ENCODE peak calls at places on chromosomes 16 and 17, in five cellular contexts. One of them, this sample, is unnamed. For H3K4me1, the result is how much of the 10 kb centered on the place peaks cover.

GRCh38 chr17:68981288-68981687 is 26.1 kb upstream of the ABCA8 start:
- DNase-seq in IMR-90: peak
- DNase-seq in A549: no peak
- DNase-seq in prostate gland: no peak
- DNase-seq in HCT116: no peak
- DNase-seq in this sample: no peak

GRCh38 chr17:75604034-75604695 is 16.6 kb downstream of the MYO15B start:
- DNase-seq in IMR-90: no peak
- DNase-seq in A549: no peak
- DNase-seq in prostate gland: no peak
- DNase-seq in HCT116: no peak
- DNase-seq in this sample: no peak

GRCh38 chr17:57559226-57559625 is 185.9 kb downstream of the CCDC182 start:
- DNase-seq in IMR-90: no peak
- DNase-seq in A549: no peak
- DNase-seq in prostate gland: no peak
- DNase-seq in HCT116: no peak
- DNase-seq in this sample: no peak

GRCh38 chr17:81027038-81027437 is 7.9 kb upstream of the BAIAP2 start:
- DNase-seq in IMR-90: no peak
- DNase-seq in A549: no peak
- DNase-seq in prostate gland: no peak
- DNase-seq in HCT116: no peak
- DNase-seq in this sample: no peak

GRCh38 chr17:47987240-47987835 is 16.4 kb downstream of the CDK5RAP3 start:
- DNase-seq in IMR-90: no peak
- DNase-seq in A549: no peak
- DNase-seq in prostate gland: peak
- DNase-seq in HCT116: no peak
- DNase-seq in this sample: no peak

GRCh38 chr17:77854083-77854758 is 104.3 kb upstream of the TNRC6C start:
- DNase-seq in IMR-90: no peak
- DNase-seq in A549: no peak
- DNase-seq in prostate gland: no peak
- DNase-seq in HCT116: no peak
- DNase-seq in this sample: no peak

GRCh38 chr17:66724581-66725341 is 110.2 kb upstream of the CACNG5 start:
- DNase-seq in IMR-90: peak
- DNase-seq in A549: no peak
- DNase-seq in prostate gland: peak
- DNase-seq in HCT116: no peak
- DNase-seq in this sample: no peak

GRCh38 chr16:87834668-87835473 is 34.4 kb downstream of the SLC7A5 start:
- DNase-seq in IMR-90: peak
- DNase-seq in A549: no peak
- DNase-seq in prostate gland: no peak
- DNase-seq in HCT116: no peak
- DNase-seq in this sample: no peak

GRCh38 chr17:32746698-32747097 is 130.2 kb downstream of the MYO1D start:
- DNase-seq in IMR-90: peak
- DNase-seq in A549: no peak
- DNase-seq in prostate gland: no peak
- DNase-seq in HCT116: no peak
- DNase-seq in this sample: peak

GRCh38 chr17:4174556-4174955 is 31.6 kb downstream of the CYB5D2 start:
- DNase-seq in IMR-90: no peak
- DNase-seq in A549: no peak
- DNase-seq in prostate gland: no peak
- DNase-seq in HCT116: no peak
- DNase-seq in this sample: no peak

GRCh38 chr16:74461826-74462225 is 40.5 kb upstream of the CLEC18B start:
- DNase-seq in IMR-90: no peak
- DNase-seq in A549: no peak
- DNase-seq in prostate gland: no peak
- DNase-seq in HCT116: no peak
- DNase-seq in this sample: no peak

GRCh38 chr17:42754782-42755181 is 6.2 kb upstream of the RAMP2 start:
- DNase-seq in IMR-90: peak
- DNase-seq in A549: no peak
- DNase-seq in prostate gland: no peak
- DNase-seq in HCT116: no peak
- DNase-seq in this sample: no peak

GRCh38 chr17:71792966-71793365 is 327.9 kb upstream of the SOX9 start:
- DNase-seq in IMR-90: peak
- DNase-seq in A549: no peak
- DNase-seq in prostate gland: no peak
- DNase-seq in HCT116: no peak
- DNase-seq in this sample: peak

GRCh38 chr16:87538594-87538993 is 45.8 kb upstream of the ZCCHC14 start:
- DNase-seq in IMR-90: peak
- DNase-seq in A549: no peak
- DNase-seq in prostate gland: no peak
- DNase-seq in HCT116: no peak
- DNase-seq in this sample: no peak

GRCh38 chr17:38706625-38707298 is 1.7 kb downstream of the MLLT6 start:
- DNase-seq in IMR-90: no peak
- DNase-seq in A549: no peak
- DNase-seq in prostate gland: no peak
- DNase-seq in HCT116: no peak
- DNase-seq in this sample: no peak

GRCh38 chr17:45677770-45678169 is 106.3 kb upstream of the CRHR1 start:
- DNase-seq in IMR-90: peak
- DNase-seq in A549: no peak
- DNase-seq in prostate gland: no peak
- DNase-seq in HCT116: no peak
- DNase-seq in this sample: peak

GRCh38 chr17:33266116-33266515 is 27.0 kb downstream of the ASIC2 start:
- DNase-seq in IMR-90: peak
- DNase-seq in A549: no peak
- DNase-seq in prostate gland: no peak
- DNase-seq in HCT116: no peak
- DNase-seq in this sample: no peak

GRCh38 chr16:19884021-19884485 is 595 bp downstream of the GPRC5B start:
- DNase-seq in IMR-90: no peak
- DNase-seq in A549: no peak
- DNase-seq in prostate gland: no peak
- DNase-seq in HCT116: no peak
- DNase-seq in this sample: no peak

GRCh38 chr16:87419971-87420370 is 27.8 kb downstream of the MAP1LC3B start:
- DNase-seq in IMR-90: no peak
- DNase-seq in A549: no peak
- DNase-seq in prostate gland: no peak
- DNase-seq in HCT116: no peak
- DNase-seq in this sample: no peak

GRCh38 chr17:49260922-49261291 is 30.3 kb upstream of the PHOSPHO1 start:
- DNase-seq in IMR-90: no peak
- DNase-seq in A549: no peak
- DNase-seq in prostate gland: no peak
- DNase-seq in HCT116: no peak
- DNase-seq in this sample: no peak

GRCh38 chr17:70327723-70328122 is 158.4 kb downstream of the KCNJ2 start:
- DNase-seq in IMR-90: no peak
- DNase-seq in A549: no peak
- DNase-seq in prostate gland: no peak
- DNase-seq in HCT116: no peak
- DNase-seq in this sample: no peak

GRCh38 chr16:3950343-3951193 is 70.1 kb upstream of the CREBBP start:
- DNase-seq in IMR-90: peak
- DNase-seq in A549: no peak
- DNase-seq in prostate gland: peak
- DNase-seq in HCT116: no peak
- DNase-seq in this sample: peak

GRCh38 chr16:25838724-25839186 is 147.0 kb downstream of the HS3ST4 start:
- DNase-seq in IMR-90: peak
- DNase-seq in A549: peak
- DNase-seq in prostate gland: peak
- DNase-seq in HCT116: peak
- DNase-seq in this sample: peak

GRCh38 chr17:67606896-67607604 is 110.7 kb upstream of the NOL11 start:
- DNase-seq in IMR-90: no peak
- DNase-seq in A549: no peak
- DNase-seq in prostate gland: no peak
- DNase-seq in HCT116: no peak
- DNase-seq in this sample: no peak

GRCh38 chr17:36459601-36460000 is 26.9 kb upstream of the ZNHIT3 start:
- DNase-seq in IMR-90: no peak
- DNase-seq in A549: no peak
- DNase-seq in prostate gland: no peak
- DNase-seq in HCT116: no peak
- DNase-seq in this sample: no peak

GRCh38 chr17:19433727-19434340 is 22.8 kb downstream of the RNF112 start:
- DNase-seq in IMR-90: no peak
- DNase-seq in A549: no peak
- DNase-seq in prostate gland: no peak
- DNase-seq in HCT116: no peak
- DNase-seq in this sample: no peak

GRCh38 chr17:32264823-32265191 is 825 bp upstream of the RHBDL3 start:
- DNase-seq in IMR-90: no peak
- DNase-seq in A549: no peak
- DNase-seq in prostate gland: no peak
- DNase-seq in HCT116: no peak
- DNase-seq in this sample: no peak

GRCh38 chr17:61551255-61551742 is 39.7 kb downstream of the NACA2 start:
- DNase-seq in IMR-90: peak
- DNase-seq in A549: peak
- DNase-seq in prostate gland: no peak
- DNase-seq in HCT116: peak
- DNase-seq in this sample: no peak

GRCh38 chr16:87241135-87241771 is 75.9 kb downstream of the C16orf95 start:
- DNase-seq in IMR-90: no peak
- DNase-seq in A549: no peak
- DNase-seq in prostate gland: no peak
- DNase-seq in HCT116: no peak
- DNase-seq in this sample: no peak

GRCh38 chr16:12229759-12230594 is 253.4 kb downstream of the SNX29 start:
- DNase-seq in IMR-90: peak
- DNase-seq in A549: no peak
- DNase-seq in prostate gland: no peak
- DNase-seq in HCT116: no peak
- DNase-seq in this sample: peak

DNA sequence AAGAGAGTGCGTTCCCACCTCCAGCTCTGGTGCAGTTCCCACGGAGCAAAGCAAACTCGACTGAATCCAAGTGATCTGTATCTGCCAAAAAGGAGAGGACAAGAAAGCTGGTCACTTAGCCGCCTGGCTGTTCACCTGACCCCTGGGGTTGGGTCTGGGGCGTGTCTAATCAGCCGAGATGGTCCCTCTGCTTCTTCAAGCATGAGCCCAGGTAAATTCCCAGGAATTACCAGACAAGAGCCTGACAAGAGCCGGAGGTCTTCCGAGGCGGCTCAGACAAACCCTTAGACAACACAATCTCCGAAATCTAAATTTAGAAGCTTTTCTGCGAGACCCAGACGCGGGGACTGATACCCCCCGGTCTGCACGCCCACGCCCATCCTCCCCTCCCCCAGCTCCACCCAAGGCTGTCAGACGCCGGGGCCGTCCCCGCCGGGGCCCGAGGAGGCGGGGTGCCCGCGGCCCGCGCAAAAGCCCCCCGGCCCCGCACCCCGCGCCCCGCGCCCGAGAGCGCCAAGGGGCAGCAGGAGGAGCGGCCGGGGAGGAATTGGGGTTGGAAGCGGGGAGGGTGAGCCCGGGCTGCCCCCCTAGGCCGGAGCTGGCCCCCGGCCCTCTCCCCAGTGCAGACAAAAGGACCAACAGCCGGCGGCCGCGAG is 661 bp downstream of the ZNF821 start:
- DNase-seq in IMR-90: peak
- DNase-seq in A549: no peak
- DNase-seq in prostate gland: peak
- DNase-seq in HCT116: no peak
- DNase-seq in this sample: peak
- TF ChIP-seq CTCF in IMR-90: peak
- TF ChIP-seq CTCF in A549: no peak
- TF ChIP-seq CTCF in prostate gland: no peak
- TF ChIP-seq CTCF in HCT116: no peak
- TF ChIP-seq CTCF in this sample: no peak

GRCh38 chr17:50317121-50317520 is 28.8 kb upstream of the XYLT2 start:
- DNase-seq in IMR-90: no peak
- DNase-seq in A549: no peak
- DNase-seq in prostate gland: no peak
- DNase-seq in HCT116: no peak
- DNase-seq in this sample: no peak
- H3K4me1 ChIP-seq in IMR-90: under half
- H3K4me1 ChIP-seq in A549: under half
- H3K4me1 ChIP-seq in prostate gland: under half
- H3K4me1 ChIP-seq in HCT116: under half
- H3K4me1 ChIP-seq in this sample: under half

DNA sequence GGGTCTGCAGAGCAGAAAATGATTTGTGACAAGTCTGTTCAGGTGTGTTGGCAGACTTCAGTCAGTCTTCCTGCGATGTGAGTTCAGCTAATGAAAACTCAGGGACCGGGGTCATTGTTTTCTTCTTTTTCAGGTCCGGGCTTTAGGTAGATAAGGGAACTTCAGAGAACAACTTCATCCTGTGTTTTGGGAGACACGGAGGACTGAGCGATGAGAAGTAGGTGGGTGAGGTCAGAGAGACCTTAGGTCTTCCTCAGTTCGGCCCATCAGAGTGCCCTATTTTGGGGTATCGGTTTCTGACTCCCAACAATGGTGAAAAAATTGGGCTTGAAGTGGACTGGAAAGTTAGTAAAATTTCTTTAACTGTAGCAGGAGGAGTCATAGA is 88.9 kb upstream of the ATF7IP2 start:
- DNase-seq in IMR-90: no peak
- DNase-seq in A549: no peak
- DNase-seq in prostate gland: no peak
- DNase-seq in HCT116: no peak
- DNase-seq in this sample: no peak
- H3K27ac ChIP-seq in IMR-90: no peak
- H3K27ac ChIP-seq in A549: no peak
- H3K27ac ChIP-seq in prostate gland: no peak
- H3K27ac ChIP-seq in HCT116: no peak
- H3K27ac ChIP-seq in this sample: no peak

DNA sequence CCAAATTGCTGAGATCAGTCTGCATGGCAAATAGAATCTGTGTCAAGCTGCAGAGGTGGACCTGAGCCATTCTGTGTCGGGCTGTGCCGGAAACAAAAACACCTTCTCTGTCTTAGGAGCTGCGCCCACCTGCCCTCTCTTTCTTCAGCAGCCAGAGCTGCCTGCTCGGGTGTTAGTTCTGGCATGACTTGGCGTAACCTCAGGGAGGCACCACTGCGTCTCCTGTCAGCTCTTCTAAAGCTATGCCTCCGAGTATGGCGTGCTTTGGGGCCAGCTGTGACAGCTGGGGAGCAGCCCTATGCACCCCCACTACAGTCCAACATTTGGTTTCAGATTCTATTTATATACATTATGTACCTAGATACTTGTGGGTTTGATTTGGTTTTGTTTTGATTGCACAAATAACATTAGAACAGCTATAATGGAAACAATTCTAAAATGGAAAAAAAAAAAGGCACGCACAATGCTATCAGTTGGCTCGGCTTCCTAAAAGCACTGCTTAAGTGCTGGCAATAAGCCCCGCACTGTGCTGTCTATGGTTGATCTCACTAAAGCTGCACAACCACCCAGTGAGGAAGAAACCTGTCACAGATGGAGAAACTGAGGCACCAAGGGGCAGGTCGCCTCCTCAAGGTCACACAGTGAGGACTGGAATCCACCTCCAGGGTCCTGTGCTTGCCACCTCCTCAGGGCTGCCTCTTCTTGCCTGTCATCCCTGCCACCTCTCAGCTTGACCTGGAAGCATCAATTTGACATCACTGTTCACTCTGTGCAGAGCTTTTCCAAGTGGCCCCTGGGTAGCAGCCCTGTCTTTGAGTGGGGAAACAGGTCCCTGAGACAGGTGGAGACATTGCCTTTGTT is 18.7 kb upstream of the ADGRG1 start:
- DNase-seq in IMR-90: peak
- DNase-seq in A549: no peak
- DNase-seq in prostate gland: no peak
- DNase-seq in HCT116: no peak
- DNase-seq in this sample: no peak
- TF ChIP-seq CTCF in IMR-90: no peak
- TF ChIP-seq CTCF in A549: no peak
- TF ChIP-seq CTCF in prostate gland: no peak
- TF ChIP-seq CTCF in HCT116: no peak
- TF ChIP-seq CTCF in this sample: peak

This sample was measured in foreskin keratinocyte.